ENCODE peak calls at places on chromosomes 11 and 22, in five cellular contexts. C, A, O, I and Z are unnamed samples.

GRCh38 chr22:45302047-45302446 is 7.7 kb upstream of the FAM118A start:
- DNase-seq in I (no peak), C (no peak), A (no peak), O (no peak), Z (no peak)

GRCh38 chr11:1673841-1674193 is 23.2 kb upstream of the KRTAP5-6 start:
- DNase-seq in I (no peak), O (no peak), A (no peak), C (no peak), Z (no peak)

GRCh38 chr11:57341250-57341808 is 3.2 kb downstream of the P2RX3 start:
- DNase-seq in C (no peak), I (no peak), A (no peak), O (no peak), Z (no peak)

GRCh38 chr11:30579348-30579747 is 6.8 kb downstream of the MPPED2 start:
- DNase-seq in O (no peak), I (no peak), C (no peak), A (no peak), Z (no peak)

GRCh38 chr22:19430890-19431541 is 517 bp downstream of the HIRA start:
- DNase-seq in C (no peak), O (no peak), A (peak; percentile 36), I (no peak), Z (no peak)

GRCh38 chr11:13135385-13136271 is 126.5 kb downstream of the RASSF10 start:
- DNase-seq in A (no peak), C (no peak), I (no peak), O (no peak), Z (no peak)

GRCh38 chr11:66055021-66055420 is 2.9 kb downstream of the SF3B2 start:
- DNase-seq in I (peak; percentile 63), O (no peak), C (no peak), A (no peak), Z (no peak)

GRCh38 chr11:45215098-45215497 is 68.7 kb downstream of the PRDM11 start:
- DNase-seq in C (no peak), A (no peak), O (no peak), I (peak; percentile 46), Z (no peak)

GRCh38 chr22:49763696-49764095 is 64.0 kb downstream of the BRD1 start:
- DNase-seq in C (no peak), O (no peak), I (peak; percentile 50), A (no peak), Z (no peak)

GRCh38 chr22:38398609-38399401 is 56.2 kb downstream of the KCNJ4 start:
- DNase-seq in O (peak; percentile 81), I (peak; percentile 91), C (peak; percentile 81), A (peak; percentile 86), Z (peak; percentile 66)

GRCh38 chr11:69918231-69918937 is 99.2 kb upstream of the FGF3 start:
- DNase-seq in O (no peak), I (peak; percentile 54), A (no peak), C (no peak), Z (no peak)

GRCh38 chr11:19938051-19938856 is 222.0 kb downstream of the DBX1 start:
- DNase-seq in A (peak; percentile 51), C (no peak), O (no peak), I (no peak), Z (no peak)

GRCh38 chr22:47632646-47633045 is 870.2 kb downstream of the TBC1D22A start:
- DNase-seq in O (no peak), A (no peak), C (no peak), I (no peak), Z (no peak)

GRCh38 chr11:120515186-120515723 is 3.7 kb downstream of the GRIK4 start:
- DNase-seq in C (no peak), A (no peak), I (peak; percentile 28), O (no peak), Z (no peak)

GRCh38 chr22:39528080-39528661 is 4.4 kb downstream of the RPS19BP1 start:
- DNase-seq in O (no peak), C (no peak), I (no peak), A (no peak), Z (no peak)

GRCh38 chr11:73387594-73388021 is 11.4 kb downstream of the RELT start:
- DNase-seq in O (no peak), A (no peak), I (no peak), C (no peak), Z (no peak)

GRCh38 chr11:72425053-72425980 is 9.0 kb downstream of the CLPB start:
- DNase-seq in C (no peak), I (peak; percentile 45), O (no peak), A (no peak), Z (no peak)